ENCODE peak calls at places on chromosome 5, in nine cellular contexts. Z, N, H, U, Q, X, V, O and M are unnamed samples.

GRCh38 chr5:154676508-154676907 is 78.7 kb upstream of the LARP1 start:
- DNase-seq in Z (no peak), N (no peak), H (no peak), U (no peak), Q (no peak), X (no peak), V (no peak), O (no peak), M (no peak)

GRCh38 chr5:159031915-159032314 is 67.8 kb downstream of the EBF1 start:
- DNase-seq in Z (no peak), N (no peak), H (no peak), U (no peak), Q (no peak), X (no peak), V (no peak), O (no peak), M (no peak)

GRCh38 chr5:9835121-9835770 is 205.1 kb upstream of the TAS2R1 start:
- DNase-seq in Z (no peak), N (no peak), H (peak), U (no peak), Q (no peak), X (no peak), V (no peak), O (no peak), M (no peak)

GRCh38 chr5:7377761-7378160 is 18.2 kb upstream of the ADCY2 start:
- DNase-seq in Z (no peak), N (no peak), H (no peak), U (no peak), Q (no peak), X (no peak), V (no peak), O (peak), M (no peak)

GRCh38 chr5:131589510-131590348 is 45.3 kb downstream of the RAPGEF6 start:
- DNase-seq in Z (peak), N (no peak), H (peak), U (peak), Q (peak), X (no peak), V (peak), O (peak), M (no peak)

GRCh38 chr5:125393416-125393815 is 647.0 kb upstream of the ZNF608 start:
- DNase-seq in Z (no peak), N (no peak), H (no peak), U (no peak), Q (no peak), X (no peak), V (no peak), O (no peak), M (no peak)

GRCh38 chr5:99088309-99088708 is 159.5 kb upstream of the CHD1 start:
- DNase-seq in Z (no peak), N (no peak), H (no peak), U (no peak), Q (no peak), X (no peak), V (no peak), O (no peak), M (no peak)

GRCh38 chr5:36407396-36407795 is 105.7 kb upstream of the RANBP3L start:
- DNase-seq in Z (no peak), N (no peak), H (no peak), U (no peak), Q (no peak), X (no peak), V (no peak), O (no peak), M (no peak)

GRCh38 chr5:31889131-31889561 is 250.2 kb downstream of the PDZD2 start:
- DNase-seq in Z (no peak), N (no peak), H (peak), U (no peak), Q (no peak), X (no peak), V (no peak), O (no peak), M (no peak)

GRCh38 chr5:137706841-137707240 is 29.0 kb downstream of the KLHL3 start:
- DNase-seq in Z (no peak), N (peak), H (no peak), U (no peak), Q (no peak), X (no peak), V (no peak), O (no peak), M (no peak)

GRCh38 chr5:142720561-142721275 is 34.8 kb upstream of the FGF1 start:
- DNase-seq in Z (no peak), N (no peak), H (no peak), U (peak), Q (no peak), X (no peak), V (no peak), O (no peak), M (no peak)

GRCh38 chr5:2462026-2462691 is 289.3 kb downstream of the IRX2 start:
- DNase-seq in Z (no peak), N (no peak), H (no peak), U (no peak), Q (no peak), X (no peak), V (no peak), O (no peak), M (no peak)

GRCh38 chr5:11385901-11386293 is 518.3 kb downstream of the CTNND2 start:
- DNase-seq in Z (no peak), N (no peak), H (peak), U (no peak), Q (no peak), X (no peak), V (no peak), O (no peak), M (no peak)

GRCh38 chr5:318931-319601 is 2.4 kb upstream of the AHRR start:
- DNase-seq in Z (no peak), N (no peak), H (no peak), U (no peak), Q (no peak), X (no peak), V (peak), O (no peak), M (no peak)

GRCh38 chr5:166713281-166713680 is 1578.2 kb upstream of the WWC1 start:
- DNase-seq in Z (no peak), N (no peak), H (no peak), U (no peak), Q (no peak), X (no peak), V (no peak), O (no peak), M (no peak)